ENCODE peak calls at places on chromosomes 3 and 15, in five cellular contexts. One of them, this sample, is unnamed.

GRCh38 chr3:105791919-105792786 is 76.7 kb downstream of the CBLB start:
- DNase-seq in fibroblast of gingiva: peak
- DNase-seq in cardiac fibroblast: peak
- DNase-seq in H7: no peak
- DNase-seq in KG1: no peak
- DNase-seq in this sample: peak

GRCh38 chr15:29136815-29137214 is 132.8 kb downstream of the NSMCE3 start:
- DNase-seq in fibroblast of gingiva: no peak
- DNase-seq in cardiac fibroblast: no peak
- DNase-seq in H7: peak
- DNase-seq in KG1: no peak
- DNase-seq in this sample: no peak

GRCh38 chr15:41284425-41285177 is 47.8 kb downstream of the OIP5 start:
- DNase-seq in fibroblast of gingiva: no peak
- DNase-seq in cardiac fibroblast: peak
- DNase-seq in H7: peak
- DNase-seq in KG1: no peak
- DNase-seq in this sample: no peak

GRCh38 chr15:73897441-73898261 is 24.3 kb downstream of the TBC1D21 start:
- DNase-seq in fibroblast of gingiva: peak
- DNase-seq in cardiac fibroblast: peak
- DNase-seq in H7: peak
- DNase-seq in KG1: no peak
- DNase-seq in this sample: peak

GRCh38 chr3:15428539-15428938 is 1.1 kb downstream of the EAF1 start:
- DNase-seq in fibroblast of gingiva: peak
- DNase-seq in cardiac fibroblast: peak
- DNase-seq in H7: no peak
- DNase-seq in KG1: no peak
- DNase-seq in this sample: no peak

GRCh38 chr3:155854147-155854940 is at the start of gene SLC33A1:
- DNase-seq in fibroblast of gingiva: peak
- DNase-seq in cardiac fibroblast: peak
- DNase-seq in H7: peak
- DNase-seq in KG1: peak
- DNase-seq in this sample: peak

GRCh38 chr3:8457039-8457438 is 44.6 kb upstream of the LMCD1 start:
- DNase-seq in fibroblast of gingiva: peak
- DNase-seq in cardiac fibroblast: peak
- DNase-seq in H7: no peak
- DNase-seq in KG1: no peak
- DNase-seq in this sample: no peak

GRCh38 chr15:85276921-85277320 is 103.5 kb upstream of the AKAP13 start:
- DNase-seq in fibroblast of gingiva: no peak
- DNase-seq in cardiac fibroblast: no peak
- DNase-seq in H7: no peak
- DNase-seq in KG1: no peak
- DNase-seq in this sample: no peak

GRCh38 chr3:157087398-157088132 is 72.4 kb downstream of the CCNL1 start:
- DNase-seq in fibroblast of gingiva: no peak
- DNase-seq in cardiac fibroblast: peak
- DNase-seq in H7: no peak
- DNase-seq in KG1: no peak
- DNase-seq in this sample: no peak

GRCh38 chr3:39211332-39212130 is 19.1 kb upstream of the XIRP1 start:
- DNase-seq in fibroblast of gingiva: no peak
- DNase-seq in cardiac fibroblast: no peak
- DNase-seq in H7: peak
- DNase-seq in KG1: no peak
- DNase-seq in this sample: no peak

GRCh38 chr3:185781759-185782158 is 43.1 kb downstream of the IGF2BP2 start:
- DNase-seq in fibroblast of gingiva: peak
- DNase-seq in cardiac fibroblast: peak
- DNase-seq in H7: no peak
- DNase-seq in KG1: no peak
- DNase-seq in this sample: peak

GRCh38 chr15:72285927-72286516 is 13.7 kb upstream of the PARP6 start:
- DNase-seq in fibroblast of gingiva: peak
- DNase-seq in cardiac fibroblast: peak
- DNase-seq in H7: peak
- DNase-seq in KG1: no peak
- DNase-seq in this sample: no peak

GRCh38 chr15:60720493-60721231 is 241.7 kb upstream of the ICE2 start:
- DNase-seq in fibroblast of gingiva: no peak
- DNase-seq in cardiac fibroblast: no peak
- DNase-seq in H7: no peak
- DNase-seq in KG1: no peak
- DNase-seq in this sample: no peak

GRCh38 chr3:192422998-192423349 is 304.4 kb downstream of the FGF12 start:
- DNase-seq in fibroblast of gingiva: no peak
- DNase-seq in cardiac fibroblast: peak
- DNase-seq in H7: no peak
- DNase-seq in KG1: no peak
- DNase-seq in this sample: no peak

GRCh38 chr3:47573190-47574172 is 5.2 kb downstream of the CSPG5 start:
- DNase-seq in fibroblast of gingiva: no peak
- DNase-seq in cardiac fibroblast: no peak
- DNase-seq in H7: no peak
- DNase-seq in KG1: no peak
- DNase-seq in this sample: no peak

GRCh38 chr3:129068291-129068886 is 7.8 kb downstream of the GP9 start:
- DNase-seq in fibroblast of gingiva: no peak
- DNase-seq in cardiac fibroblast: no peak
- DNase-seq in H7: no peak
- DNase-seq in KG1: no peak
- DNase-seq in this sample: no peak

GRCh38 chr15:69854521-69855171 is 243.1 kb downstream of the TLE3 start:
- DNase-seq in fibroblast of gingiva: peak
- DNase-seq in cardiac fibroblast: peak
- DNase-seq in H7: no peak
- DNase-seq in KG1: no peak
- DNase-seq in this sample: peak

GRCh38 chr3:20055020-20055775 is 15.0 kb downstream of the KAT2B start:
- DNase-seq in fibroblast of gingiva: no peak
- DNase-seq in cardiac fibroblast: no peak
- DNase-seq in H7: no peak
- DNase-seq in KG1: no peak
- DNase-seq in this sample: no peak

GRCh38 chr15:94247789-94248638 is 16.7 kb downstream of the MCTP2 start:
- DNase-seq in fibroblast of gingiva: no peak
- DNase-seq in cardiac fibroblast: no peak
- DNase-seq in H7: no peak
- DNase-seq in KG1: no peak
- DNase-seq in this sample: no peak

GRCh38 chr15:93042211-93042610 is 46.8 kb downstream of the RGMA start:
- DNase-seq in fibroblast of gingiva: no peak
- DNase-seq in cardiac fibroblast: no peak
- DNase-seq in H7: peak
- DNase-seq in KG1: no peak
- DNase-seq in this sample: no peak

GRCh38 chr3:142931222-142931621 is 32.3 kb downstream of the PAQR9 start:
- DNase-seq in fibroblast of gingiva: no peak
- DNase-seq in cardiac fibroblast: no peak
- DNase-seq in H7: peak
- DNase-seq in KG1: no peak
- DNase-seq in this sample: no peak

GRCh38 chr15:91431041-91431715 is 331.1 kb downstream of the SV2B start:
- DNase-seq in fibroblast of gingiva: no peak
- DNase-seq in cardiac fibroblast: no peak
- DNase-seq in H7: no peak
- DNase-seq in KG1: no peak
- DNase-seq in this sample: no peak

GRCh38 chr15:77739591-77740378 is 107.1 kb upstream of the LINGO1 start:
- DNase-seq in fibroblast of gingiva: no peak
- DNase-seq in cardiac fibroblast: no peak
- DNase-seq in H7: peak
- DNase-seq in KG1: no peak
- DNase-seq in this sample: no peak

GRCh38 chr15:48029656-48030055 is 91.1 kb upstream of the SLC24A5 start:
- DNase-seq in fibroblast of gingiva: no peak
- DNase-seq in cardiac fibroblast: no peak
- DNase-seq in H7: no peak
- DNase-seq in KG1: no peak
- DNase-seq in this sample: no peak

GRCh38 chr3:184380627-184381260 is 890 bp downstream of the CHRD start:
- DNase-seq in fibroblast of gingiva: no peak
- DNase-seq in cardiac fibroblast: no peak
- DNase-seq in H7: no peak
- DNase-seq in KG1: no peak
- DNase-seq in this sample: no peak

GRCh38 chr3:53513556-53514190 is 19.3 kb downstream of the CACNA1D start:
- DNase-seq in fibroblast of gingiva: no peak
- DNase-seq in cardiac fibroblast: peak
- DNase-seq in H7: no peak
- DNase-seq in KG1: no peak
- DNase-seq in this sample: no peak

GRCh38 chr3:101849714-101850326 is 506 bp downstream of the NFKBIZ start:
- DNase-seq in fibroblast of gingiva: no peak
- DNase-seq in cardiac fibroblast: peak
- DNase-seq in H7: peak
- DNase-seq in KG1: no peak
- DNase-seq in this sample: no peak

GRCh38 chr15:78374436-78375393 is 34.6 kb downstream of the CRABP1 start:
- DNase-seq in fibroblast of gingiva: no peak
- DNase-seq in cardiac fibroblast: no peak
- DNase-seq in H7: no peak
- DNase-seq in KG1: no peak
- DNase-seq in this sample: no peak

GRCh38 chr3:64187065-64187959 is 38.0 kb downstream of the PRICKLE2 start:
- DNase-seq in fibroblast of gingiva: peak
- DNase-seq in cardiac fibroblast: peak
- DNase-seq in H7: no peak
- DNase-seq in KG1: no peak
- DNase-seq in this sample: peak

GRCh38 chr15:74727727-74728126 is 2.4 kb upstream of the CYP1A1 start:
- DNase-seq in fibroblast of gingiva: no peak
- DNase-seq in cardiac fibroblast: no peak
- DNase-seq in H7: no peak
- DNase-seq in KG1: no peak
- DNase-seq in this sample: no peak

GRCh38 chr15:55708720-55709119 is 34.2 kb downstream of the PRTG start:
- DNase-seq in fibroblast of gingiva: no peak
- DNase-seq in cardiac fibroblast: no peak
- DNase-seq in H7: no peak
- DNase-seq in KG1: no peak
- DNase-seq in this sample: no peak

GRCh38 chr3:105353485-105354161 is 13.1 kb upstream of the ALCAM start:
- DNase-seq in fibroblast of gingiva: no peak
- DNase-seq in cardiac fibroblast: peak
- DNase-seq in H7: peak
- DNase-seq in KG1: no peak
- DNase-seq in this sample: no peak

GRCh38 chr3:33229066-33229465 is 10.5 kb upstream of the SUSD5 start:
- DNase-seq in fibroblast of gingiva: no peak
- DNase-seq in cardiac fibroblast: no peak
- DNase-seq in H7: no peak
- DNase-seq in KG1: no peak
- DNase-seq in this sample: no peak

GRCh38 chr3:174342941-174343431 is 516.1 kb upstream of the NAALADL2 start:
- DNase-seq in fibroblast of gingiva: peak
- DNase-seq in cardiac fibroblast: peak
- DNase-seq in H7: no peak
- DNase-seq in KG1: no peak
- DNase-seq in this sample: no peak

GRCh38 chr3:16906679-16907078 is 21.9 kb downstream of the PLCL2 start:
- DNase-seq in fibroblast of gingiva: peak
- DNase-seq in cardiac fibroblast: peak
- DNase-seq in H7: no peak
- DNase-seq in KG1: no peak
- DNase-seq in this sample: no peak

GRCh38 chr3:177516130-177517011 is 319.1 kb upstream of the TBL1XR1 start:
- DNase-seq in fibroblast of gingiva: peak
- DNase-seq in cardiac fibroblast: peak
- DNase-seq in H7: peak
- DNase-seq in KG1: no peak
- DNase-seq in this sample: peak

GRCh38 chr15:89395996-89396395 is 61.4 kb upstream of the POLG start:
- DNase-seq in fibroblast of gingiva: no peak
- DNase-seq in cardiac fibroblast: no peak
- DNase-seq in H7: no peak
- DNase-seq in KG1: peak
- DNase-seq in this sample: no peak

GRCh38 chr3:108406661-108407206 is 103.7 kb downstream of the MYH15 start:
- DNase-seq in fibroblast of gingiva: peak
- DNase-seq in cardiac fibroblast: peak
- DNase-seq in H7: no peak
- DNase-seq in KG1: peak
- DNase-seq in this sample: peak

This sample was measured in AG04450.